ENCODE peak calls at places on chromosomes 6 and 20, in six cellular contexts. A is heart right ventricle, C is K562, M is Panc1, D is H9, V is ovary. B is an unnamed sample.
A peak's percentile ranks its signal among the peaks of the same experiment; 100 is the strongest.

GRCh38 chr6:44416103-44416502 is 28.6 kb downstream of the CDC5L start:
- DNase-seq in D (no peak), C (peak; percentile 25), A (no peak), V (no peak), M (peak; percentile 7), B (peak; percentile 17)

GRCh38 chr20:44028868-44029847 is 114.5 kb downstream of the TOX2 start:
- DNase-seq in C (no peak), A (no peak), D (no peak), V (no peak), M (no peak), B (no peak)

GRCh38 chr6:111872521-111873177 is 603 bp downstream of the FYN start:
- DNase-seq in V (peak; percentile 69), A (no peak), C (peak; percentile 19), M (no peak), D (peak; percentile 49), B (no peak)

GRCh38 chr6:118893095-118893881 is 664 bp upstream of the ASF1A start:
- DNase-seq in C (peak; percentile 70), A (peak; percentile 23), D (peak; percentile 41), V (peak; percentile 43), M (no peak), B (peak; percentile 60)

GRCh38 chr6:804771-805170 is 111.8 kb upstream of the EXOC2 start:
- DNase-seq in A (no peak), V (no peak), M (no peak), D (no peak), C (no peak), B (no peak)

GRCh38 chr6:169387809-169388383 is 134.2 kb upstream of the THBS2 start:
- DNase-seq in A (no peak), V (no peak), M (no peak), C (no peak), D (no peak), B (no peak)

GRCh38 chr20:3250091-3250504 is 11.1 kb upstream of the SLC4A11 start:
- DNase-seq in D (peak; percentile 90), V (no peak), C (peak; percentile 68), A (no peak), M (no peak), B (no peak)

GRCh38 chr6:163782436-163783003 is 368.0 kb downstream of the QKI start:
- DNase-seq in M (no peak), D (peak; percentile 42), V (no peak), C (no peak), A (no peak), B (no peak)

GRCh38 chr6:24780206-24780605 is 5.5 kb downstream of the GMNN start:
- DNase-seq in C (no peak), D (no peak), V (no peak), M (no peak), A (no peak), B (no peak)

GRCh38 chr6:152054441-152054840 is 247.0 kb downstream of the ESR1 start:
- DNase-seq in D (no peak), M (no peak), V (no peak), C (no peak), A (no peak), B (no peak)

GRCh38 chr6:138973481-138974140 is 14.4 kb downstream of the REPS1 start:
- DNase-seq in V (no peak), M (no peak), D (no peak), C (no peak), A (no peak), B (no peak)

DNA sequence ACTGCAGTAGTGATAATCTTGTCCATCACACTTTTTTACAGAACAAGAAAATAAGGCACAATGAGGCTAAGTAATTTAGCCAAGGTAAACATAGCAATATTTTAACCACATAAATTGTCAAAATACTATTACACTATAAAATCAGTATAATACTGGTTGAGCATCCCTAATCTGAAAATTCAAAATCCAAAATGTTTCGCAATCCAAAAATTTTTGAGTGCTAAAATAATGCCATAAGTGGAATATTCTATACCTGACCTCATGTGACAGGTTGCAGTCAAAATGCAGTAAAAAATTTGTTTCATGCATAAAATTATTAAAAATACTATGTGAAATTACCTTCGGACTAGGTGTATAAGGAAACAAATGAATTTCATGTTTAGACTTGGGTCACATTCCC is 101.5 kb downstream of the PDSS2 start:
- DNase-seq in A (no peak), M (no peak), V (no peak), C (no peak), D (no peak), B (no peak)
- TF ChIP-seq CTCF in A (no peak), M (no peak), V (no peak), C (no peak), D (no peak), B (no peak)

DNA sequence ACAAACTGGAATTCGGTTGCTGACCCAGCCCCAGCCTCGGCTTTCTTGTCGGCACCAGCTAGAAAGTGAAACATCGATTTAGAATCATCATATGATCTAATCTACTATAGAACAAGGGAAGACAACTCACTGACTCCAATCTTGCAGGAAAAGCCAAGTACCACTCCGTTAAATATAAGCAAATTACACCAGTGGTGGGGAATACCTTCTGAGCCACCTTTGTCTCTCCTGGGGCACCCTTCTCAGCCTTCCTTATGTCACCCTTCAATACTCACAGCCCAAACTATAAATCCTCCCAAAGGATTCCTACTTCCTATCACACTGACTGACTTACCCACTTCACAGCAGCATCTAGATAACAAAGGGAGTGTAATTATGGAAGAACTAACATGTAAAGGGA is 7.5 kb downstream of the RPS10 start:
- DNase-seq in V (no peak), C (no peak), D (no peak), A (no peak), M (no peak), B (no peak)
- H3K27ac ChIP-seq in V (no peak overlapping the region), C (no peak overlapping the region), D (no peak overlapping the region), A (no peak overlapping the region), M (no peak overlapping the region), B (no peak overlapping the region)

GRCh38 chr20:53937929-53938367 is 132.4 kb downstream of the BCAS1 start:
- DNase-seq in V (no peak), M (no peak), D (no peak), A (no peak), C (no peak), B (no peak)
- H3K4me1 ChIP-seq in V (peaks cover 14% of the 10 kb centered on the region), M (peaks cover 62% of the 10 kb centered on the region), D (peaks cover 12% of the 10 kb centered on the region), A (peaks cover 69% of the 10 kb centered on the region), C (no peaks in the 10 kb centered on the region), B (peaks cover 13% of the 10 kb centered on the region)

GRCh38 chr20:36666181-36666740 is 20.3 kb upstream of the SLA2 start:
- DNase-seq in C (peak; percentile 40), D (no peak), M (no peak), A (no peak), V (no peak), B (peak; percentile 3)
- TF ChIP-seq CTCF in C (peak; percentile 15), D (peak; percentile 20), M (no peak), A (no peak), V (no peak), B (peak; percentile 29)

GRCh38 chr6:42095066-42095465 is 44.7 kb downstream of the TAF8 start:
- DNase-seq in C (no peak), D (no peak), V (no peak), M (no peak), A (no peak), B (no peak)

GRCh38 chr6:42090819-42091717 is 40.7 kb downstream of the TAF8 start:
- DNase-seq in D (no peak), C (peak; percentile 52), V (no peak), M (no peak), A (no peak), B (no peak)

GRCh38 chr6:42088101-42088591 is 37.8 kb downstream of the TAF8 start:
- DNase-seq in V (no peak), D (no peak), A (peak; percentile 76), M (peak; percentile 51), C (peak; percentile 40), B (peak; percentile 48)

GRCh38 chr6:42093582-42094329 is 43.4 kb downstream of the TAF8 start:
- DNase-seq in A (no peak), D (peak; percentile 76), C (peak; percentile 80), M (no peak), V (no peak), B (peak; percentile 31)

GRCh38 chr6:42091718-42092023 is 41.3 kb downstream of the TAF8 start:
- DNase-seq in M (no peak), D (no peak), C (no peak), A (no peak), V (no peak), B (no peak)
- H3K27ac ChIP-seq in M (no peak overlapping the region), D (no peak overlapping the region), C (peak overlapping the region; percentile 33), A (no peak overlapping the region), V (no peak overlapping the region), B (no peak overlapping the region)

GRCh38 chr6:80543151-80543550 is 436.7 kb downstream of the BCKDHB start:
- DNase-seq in M (no peak), V (no peak), D (no peak), C (no peak), A (no peak), B (no peak)

GRCh38 chr6:80543598-80544181 is 437.2 kb downstream of the BCKDHB start:
- DNase-seq in A (no peak), D (no peak), V (no peak), C (no peak), M (no peak), B (no peak)

GRCh38 chr6:80541886-80542285 is 435.4 kb downstream of the BCKDHB start:
- DNase-seq in M (no peak), D (no peak), A (no peak), V (no peak), C (no peak), B (no peak)

GRCh38 chr6:80540700-80541099 is 434.2 kb downstream of the BCKDHB start:
- DNase-seq in M (no peak), D (no peak), A (no peak), C (no peak), V (no peak), B (no peak)

GRCh38 chr6:80541186-80541585 is 434.7 kb downstream of the BCKDHB start:
- DNase-seq in A (no peak), V (no peak), D (no peak), M (no peak), C (no peak), B (no peak)
- H3K4me1 ChIP-seq in A (peaks cover 3% of the 10 kb centered on the region), V (no peaks in the 10 kb centered on the region), D (peaks cover 2% of the 10 kb centered on the region), M (no peaks in the 10 kb centered on the region), C (no peaks in the 10 kb centered on the region), B (no peaks in the 10 kb centered on the region)

GRCh38 chr6:11845664-11846577 is 67.3 kb upstream of the ADTRP start:
- DNase-seq in D (no peak), A (no peak), V (no peak), C (no peak), M (no peak), B (no peak)
- TF ChIP-seq CTCF in D (no peak), A (no peak), V (no peak), C (no peak), M (no peak), B (no peak)

DNA sequence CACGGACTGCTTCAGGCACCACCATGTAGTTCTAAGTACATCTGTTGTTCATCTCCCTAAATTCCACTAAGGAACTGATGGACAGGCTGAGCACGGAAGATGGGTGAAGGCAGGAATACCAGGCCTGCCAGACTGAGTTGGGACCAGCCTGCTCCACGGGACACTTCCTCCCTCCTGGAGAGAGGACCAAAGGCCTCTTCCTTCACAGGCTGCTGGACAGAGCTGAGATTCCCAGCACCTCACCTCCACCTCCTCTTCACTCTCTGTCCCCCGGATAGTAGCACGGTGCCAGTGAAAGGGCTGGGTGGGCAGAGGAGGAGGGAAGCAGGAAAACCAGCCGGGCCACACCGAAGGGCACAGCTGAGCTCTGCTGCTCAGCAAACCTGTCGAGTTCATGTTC is 22.9 kb upstream of the TCFL5 start:
- DNase-seq in D (no peak), V (no peak), C (no peak), M (no peak), A (no peak), B (no peak)
- H3K27ac ChIP-seq in D (no peak overlapping the region), V (no peak overlapping the region), C (no peak overlapping the region), M (no peak overlapping the region), A (no peak overlapping the region), B (no peak overlapping the region)